ENCODE peak calls at places on chromosomes 2 and 18, in six cellular contexts. R is HCT116, D is sigmoid colon, M is endothelial cell of umbilical vein, L is prostate gland, H is GM12891. X is an unnamed sample.

GRCh38 chr2:169137924-169138323 is 68.6 kb downstream of the DHRS9 start:
- DNase-seq in H (no peak), L (no peak), R (no peak), M (no peak), D (no peak), X (no peak)

GRCh38 chr2:236171213-236172201 is 3.3 kb upstream of the GBX2 start:
- DNase-seq in H (no peak), M (no peak), L (no peak), R (no peak), D (no peak), X (no peak)

GRCh38 chr2:12176621-12177020 is 430.2 kb downstream of the LPIN1 start:
- DNase-seq in R (no peak), M (no peak), H (no peak), L (no peak), D (no peak), X (no peak)

GRCh38 chr2:38376346-38376682 is 759 bp downstream of the ATL2 start:
- DNase-seq in L (peak), H (no peak), D (no peak), M (no peak), R (peak), X (no peak)

GRCh38 chr2:203679401-203679800 is 27.0 kb upstream of the CD28 start:
- DNase-seq in L (no peak), D (no peak), H (no peak), M (no peak), R (no peak), X (no peak)

GRCh38 chr2:1816414-1816911 is 72.1 kb upstream of the PXDN start:
- DNase-seq in R (no peak), L (peak), M (no peak), D (peak), H (no peak), X (no peak)

GRCh38 chr2:36197192-36197591 is 158.4 kb upstream of the CRIM1 start:
- DNase-seq in D (no peak), M (no peak), H (no peak), L (no peak), R (no peak), X (no peak)

GRCh38 chr2:234839285-234839684 is 112.5 kb upstream of the SH3BP4 start:
- DNase-seq in L (no peak), D (no peak), R (no peak), M (no peak), H (no peak), X (no peak)

GRCh38 chr18:42183746-42184145 is 228.7 kb downstream of the PIK3C3 start:
- DNase-seq in L (no peak), R (no peak), H (no peak), M (no peak), D (no peak), X (no peak)

GRCh38 chr2:85162746-85163301 is 29.6 kb downstream of the TCF7L1 start:
- DNase-seq in H (no peak), R (no peak), L (no peak), D (no peak), M (no peak), X (no peak)

GRCh38 chr2:226077841-226078240 is 678.3 kb downstream of the NYAP2 start:
- DNase-seq in L (no peak), H (no peak), M (no peak), R (no peak), D (no peak), X (no peak)

GRCh38 chr2:61461404-61461803 is 9.5 kb downstream of the USP34 start:
- DNase-seq in D (no peak), L (no peak), R (no peak), M (no peak), H (no peak), X (no peak)

GRCh38 chr2:190043441-190043840 is 19.1 kb downstream of the MSTN start:
- DNase-seq in M (no peak), L (no peak), H (no peak), R (no peak), D (no peak), X (no peak)

GRCh38 chr18:45596048-45596447 is 19.2 kb upstream of the SLC14A2 start:
- DNase-seq in H (no peak), R (no peak), D (no peak), M (no peak), L (no peak), X (no peak)

DNA sequence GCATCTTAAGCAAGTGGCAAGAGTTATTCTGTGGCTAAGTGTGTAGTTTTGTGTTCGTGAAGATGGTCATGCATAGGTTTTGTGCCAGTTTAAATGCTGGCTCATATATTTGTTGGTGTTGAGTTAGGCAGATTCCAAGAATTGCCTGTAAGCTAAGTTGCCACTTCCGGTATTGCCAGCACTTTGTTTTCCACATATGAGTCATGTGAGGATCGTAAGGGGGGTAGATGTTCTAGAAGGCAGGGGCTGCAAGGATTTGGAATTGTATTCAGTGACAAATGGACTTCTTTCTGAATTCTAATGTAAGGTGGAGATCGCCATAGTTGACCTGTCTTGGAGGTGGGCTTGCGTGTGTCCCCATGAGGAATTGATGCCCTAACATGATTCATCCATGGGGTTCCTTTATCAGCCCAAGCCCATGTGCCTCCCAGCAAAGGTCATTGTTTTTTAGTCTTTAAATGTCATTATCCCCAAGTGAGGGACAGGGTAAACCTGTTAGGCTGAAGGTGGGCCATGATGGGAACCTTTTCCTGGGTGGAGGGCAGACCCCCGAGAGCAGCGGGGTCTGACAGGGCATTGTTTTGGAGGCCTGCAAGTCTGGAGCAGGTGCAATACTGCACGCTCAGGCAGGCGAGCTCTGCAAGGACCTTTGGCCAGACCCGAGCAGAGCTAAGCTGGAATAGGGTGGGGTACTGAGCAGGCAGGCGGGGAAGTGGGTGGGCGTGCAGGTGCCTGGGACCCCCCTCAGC is 77.3 kb downstream of the LRRFIP1 start:
- DNase-seq in H (no peak), R (no peak), D (no peak), L (no peak), M (peak), X (no peak)
- TF ChIP-seq POLR2AphosphoS5 in H (no peak), R (no peak), D (no peak), L (no peak), M (peak), X (no peak)

GRCh38 chr2:157442636-157443035 is 1.3 kb downstream of the CYTIP start:
- DNase-seq in M (no peak), D (no peak), R (no peak), L (no peak), H (no peak), X (no peak)

GRCh38 chr2:157443090-157443489 is 799 bp downstream of the CYTIP start:
- DNase-seq in D (no peak), H (no peak), R (no peak), L (no peak), M (no peak), X (no peak)

GRCh38 chr2:157442136-157442535 is 1.8 kb downstream of the CYTIP start:
- DNase-seq in D (no peak), L (no peak), R (no peak), H (no peak), M (no peak), X (no peak)

GRCh38 chr2:157444643-157445040 is 753 bp upstream of the CYTIP start:
- DNase-seq in R (no peak), L (no peak), M (no peak), H (no peak), D (no peak), X (peak)

DNA sequence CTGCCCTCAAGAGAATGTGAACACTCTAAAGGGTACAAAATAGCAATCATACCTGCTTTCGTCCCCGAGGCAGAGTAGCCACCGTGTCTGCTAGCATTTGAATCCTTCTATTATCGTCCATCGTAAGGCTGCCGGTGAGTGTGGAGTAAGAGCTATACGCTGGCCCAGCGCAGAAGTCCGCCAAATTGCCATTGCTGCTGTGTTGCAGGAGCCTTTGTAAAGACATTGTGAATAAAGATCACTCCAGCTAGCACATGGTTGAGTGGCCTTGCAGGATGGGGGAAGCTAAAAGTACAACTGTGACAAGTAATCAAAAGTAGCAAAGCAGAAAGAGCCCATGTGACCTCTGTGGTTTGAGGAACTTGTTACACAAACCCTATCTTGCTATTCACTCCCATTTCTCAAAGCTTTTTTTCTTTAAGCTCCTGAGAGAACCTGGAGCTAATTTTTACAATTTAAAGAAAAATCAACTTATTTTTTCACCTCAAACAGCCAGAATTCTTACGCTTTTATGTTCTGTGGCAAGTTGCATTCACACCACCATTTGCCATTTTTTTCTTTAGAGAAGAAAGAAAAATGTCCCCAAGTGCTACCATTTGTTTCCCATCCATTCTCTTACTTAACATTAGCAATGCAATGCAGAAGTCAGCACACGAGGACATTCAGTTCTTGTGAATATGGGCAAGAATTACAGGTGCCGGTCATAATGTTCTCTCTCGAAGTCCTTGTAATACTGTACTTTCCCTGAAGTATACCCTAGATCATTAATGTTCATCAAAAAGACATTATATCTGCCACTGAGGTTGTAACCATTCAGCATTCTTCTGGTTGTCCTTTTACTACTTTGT is at the start of gene CYTIP:
- DNase-seq in D (no peak), R (no peak), L (peak), M (no peak), H (no peak), X (peak)
- TF ChIP-seq POLR2AphosphoS5 in D (peak), R (no peak), L (no peak), M (no peak), H (peak), X (peak)

DNA sequence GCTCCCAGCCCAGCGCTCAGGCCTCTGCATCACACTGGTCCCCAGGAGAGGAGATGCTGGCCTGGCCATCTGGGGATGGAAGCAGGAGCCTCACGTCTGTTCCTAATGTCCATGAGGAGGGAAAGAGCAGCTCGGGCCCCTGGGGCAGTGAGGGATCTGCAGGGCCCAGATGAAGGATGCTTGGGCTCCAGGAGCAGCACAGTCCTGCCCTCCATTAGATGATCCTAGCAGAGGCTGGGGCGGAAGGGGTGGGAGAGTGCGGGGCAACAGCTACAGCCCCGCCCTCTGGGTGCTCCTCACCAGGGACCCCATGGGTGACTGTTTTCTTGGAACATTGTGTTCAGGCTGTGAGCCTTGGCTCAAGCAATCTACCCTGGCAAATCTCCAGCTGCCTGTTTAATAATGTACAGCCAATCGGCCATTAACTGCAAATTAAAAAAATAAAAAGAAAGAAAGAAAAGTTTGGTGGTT is 49.7 kb downstream of the TNS1 start:
- DNase-seq in H (no peak), L (no peak), R (no peak), M (no peak), D (peak), X (peak)
- TF ChIP-seq POLR2AphosphoS5 in H (no peak), L (peak), R (no peak), M (no peak), D (peak), X (no peak)

GRCh38 chr18:78813156-78813555 is 166.5 kb upstream of the SALL3 start:
- DNase-seq in H (no peak), M (no peak), R (no peak), L (no peak), D (no peak), X (peak)

GRCh38 chr18:78813898-78814297 is 165.7 kb upstream of the SALL3 start:
- DNase-seq in D (no peak), M (no peak), L (no peak), H (no peak), R (no peak), X (peak)

GRCh38 chr18:78809845-78810244 is 169.8 kb upstream of the SALL3 start:
- DNase-seq in M (no peak), D (no peak), H (no peak), R (no peak), L (no peak), X (peak)

GRCh38 chr18:78812067-78812466 is 167.6 kb upstream of the SALL3 start:
- DNase-seq in L (no peak), R (no peak), D (no peak), M (no peak), H (no peak), X (peak)

DNA sequence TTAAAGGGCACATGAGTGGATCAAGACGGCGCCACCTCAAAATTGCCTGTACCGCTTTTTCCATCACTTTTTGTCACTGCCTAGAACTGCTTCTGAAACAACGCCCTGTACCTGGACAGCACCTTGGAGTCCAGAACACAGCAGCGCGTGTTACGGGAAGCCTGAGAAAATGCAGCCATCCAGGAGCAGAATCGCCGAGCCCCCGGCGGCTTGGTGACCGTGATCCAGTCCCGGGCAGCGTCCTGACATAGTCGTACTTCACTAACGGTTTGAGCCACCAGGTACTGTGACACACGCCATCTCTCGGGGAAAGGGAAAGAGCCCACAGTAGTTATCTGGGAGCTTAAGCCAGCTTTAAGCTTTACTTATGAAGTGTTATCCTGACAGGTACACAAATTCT is 168.9 kb upstream of the SALL3 start:
- DNase-seq in L (no peak), D (no peak), M (no peak), H (no peak), R (no peak), X (peak)
- TF ChIP-seq POLR2AphosphoS5 in L (no peak), D (no peak), M (no peak), H (no peak), R (no peak), X (no peak)

DNA sequence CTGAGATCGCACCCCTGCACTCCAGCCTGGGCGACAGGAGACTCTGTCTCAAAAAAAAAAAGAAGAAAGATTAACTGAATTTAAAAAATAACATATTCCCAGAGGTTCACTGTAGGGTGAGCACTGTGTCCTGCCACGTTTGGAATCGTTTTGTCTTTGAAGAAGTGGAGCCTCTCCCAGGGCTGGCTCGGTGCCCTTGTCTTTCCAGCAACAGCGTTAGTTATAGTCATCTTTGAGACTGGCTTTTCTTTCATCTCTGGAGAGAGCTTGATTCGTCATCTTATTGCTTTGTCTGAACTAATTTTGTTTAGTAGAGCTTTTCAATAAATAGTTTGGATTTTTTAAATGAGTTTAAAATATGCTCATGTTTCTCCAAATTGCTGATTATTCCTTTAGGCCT is 50.5 kb downstream of the IMPA2 start:
- DNase-seq in D (peak), L (peak), M (no peak), H (no peak), R (no peak), X (no peak)
- TF ChIP-seq POLR2AphosphoS5 in D (peak), L (no peak), M (no peak), H (no peak), R (no peak), X (no peak)

DNA sequence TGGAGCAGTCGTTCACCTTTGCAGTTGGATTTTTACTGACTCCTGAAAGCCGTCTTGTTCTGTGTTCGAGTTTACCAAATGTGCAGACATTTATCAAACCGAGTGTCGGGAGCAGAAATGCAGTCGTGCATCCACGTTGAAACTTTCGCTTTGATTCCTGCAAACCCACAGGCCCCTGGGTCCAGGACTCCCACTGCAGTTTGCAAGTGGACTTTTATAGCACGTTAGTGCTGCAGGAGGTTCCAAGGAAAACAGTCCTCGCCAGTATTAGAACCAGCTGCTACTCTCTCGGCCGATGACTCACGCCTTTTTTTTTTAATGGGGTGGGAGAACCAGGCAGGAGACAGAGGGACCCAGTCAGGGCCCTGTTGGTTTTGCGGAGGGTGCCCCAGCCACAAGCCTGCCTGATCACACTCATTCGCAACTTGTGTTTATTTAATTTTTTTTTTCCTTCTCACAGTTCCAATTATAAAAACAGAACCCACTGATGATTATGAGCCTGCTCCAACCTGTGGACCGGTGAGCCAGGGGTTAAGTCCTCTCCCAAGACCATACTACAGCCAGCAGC is 90.1 kb downstream of the NFATC1 start:
- DNase-seq in D (peak), H (no peak), M (peak), R (no peak), L (no peak), X (peak)
- TF ChIP-seq POLR2AphosphoS5 in D (peak), H (no peak), M (no peak), R (no peak), L (peak), X (no peak)

GRCh38 chr18:28269750-28270149 is 92.8 kb upstream of the CDH2 start:
- DNase-seq in D (no peak), H (no peak), R (no peak), L (no peak), M (no peak), X (no peak)

GRCh38 chr18:28267276-28267675 is 90.3 kb upstream of the CDH2 start:
- DNase-seq in D (no peak), H (no peak), M (no peak), R (no peak), L (no peak), X (no peak)

DNA sequence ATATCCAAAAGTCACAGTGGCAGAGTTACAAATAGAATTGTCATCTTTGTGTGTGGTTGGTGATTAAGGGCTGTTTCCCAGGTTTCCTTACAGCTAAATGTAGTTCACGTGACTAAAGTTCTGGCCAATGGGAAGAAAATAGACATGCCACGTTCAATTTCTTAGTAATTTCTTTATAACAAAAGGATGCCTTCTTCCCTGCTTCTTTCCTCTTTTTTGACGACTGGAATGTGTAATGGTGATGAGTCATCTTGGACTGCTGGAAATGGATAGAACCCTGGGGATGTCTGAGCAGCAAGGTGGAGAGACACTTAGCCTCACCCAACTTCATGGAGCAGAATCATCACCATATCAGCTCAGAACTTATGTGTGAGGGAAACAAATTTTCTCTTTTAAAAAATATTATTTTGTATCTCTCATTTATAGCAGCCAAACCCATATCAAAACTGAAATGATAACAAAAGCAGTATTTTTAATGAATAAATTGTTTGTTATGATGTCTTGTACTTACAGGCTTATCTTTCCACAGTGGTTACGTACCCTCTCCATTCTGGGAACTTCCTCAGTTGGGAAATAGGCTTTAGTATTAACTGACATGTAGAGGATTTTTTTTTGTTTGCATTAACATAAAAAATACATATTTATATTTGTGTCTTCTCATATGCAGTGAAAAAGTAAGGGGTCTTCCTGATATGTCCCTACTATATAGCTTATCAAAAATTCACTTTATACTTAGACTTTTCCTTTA is 91.1 kb upstream of the CDH2 start:
- DNase-seq in L (no peak), H (no peak), M (peak), R (no peak), D (no peak), X (no peak)
- TF ChIP-seq POLR2AphosphoS5 in L (no peak), H (no peak), M (no peak), R (no peak), D (no peak), X (no peak)

GRCh38 chr2:121293450-121294325 is 8.7 kb upstream of the TFCP2L1 start:
- DNase-seq in L (no peak), R (no peak), H (no peak), M (no peak), D (no peak), X (no peak)
- TF ChIP-seq POLR2AphosphoS5 in L (no peak), R (no peak), H (no peak), M (no peak), D (no peak), X (no peak)

GRCh38 chr2:117832905-117833613 is 18.6 kb downstream of the DDX18 start:
- DNase-seq in M (peak), R (no peak), D (no peak), H (no peak), L (no peak), X (no peak)
- TF ChIP-seq POLR2AphosphoS5 in M (no peak), R (no peak), D (no peak), H (peak), L (no peak), X (no peak)

X was measured in spleen.